ENCODE peak calls at places on chromosomes 2 and 18, in seven cellular contexts. V, L, Z, K, B, A and R are unnamed samples.

GRCh38 chr18:52694804-52695203 is 354.8 kb downstream of the DCC start:
- DNase-seq in V (peak; percentile 31), L (no peak), Z (no peak), K (no peak), B (peak; percentile 42), A (no peak), R (peak; percentile 56)

GRCh38 chr2:128562471-128563347 is 244.0 kb upstream of the HS6ST1 start:
- DNase-seq in V (peak; percentile 36), L (no peak), Z (no peak), K (no peak), B (no peak), A (no peak), R (no peak)

GRCh38 chr18:23143059-23143831 is 8.0 kb downstream of the CABLES1 start:
- DNase-seq in V (peak; percentile 63), L (no peak), Z (peak; percentile 78), K (peak; percentile 57), B (no peak), A (no peak), R (no peak)

GRCh38 chr2:6822394-6822793 is 43.3 kb downstream of the CMPK2 start:
- DNase-seq in V (no peak), L (no peak), Z (no peak), K (no peak), B (no peak), A (no peak), R (no peak)

GRCh38 chr2:107197601-107198000 is 311.6 kb upstream of the ST6GAL2 start:
- DNase-seq in V (no peak), L (no peak), Z (no peak), K (no peak), B (no peak), A (no peak), R (no peak)

GRCh38 chr18:47585914-47586313 is 334.5 kb upstream of the SKOR2 start:
- DNase-seq in V (no peak), L (no peak), Z (no peak), K (no peak), B (no peak), A (no peak), R (no peak)

GRCh38 chr2:98757904-98758421 is 27.0 kb upstream of the MGAT4A start:
- DNase-seq in V (peak; percentile 95), L (peak; percentile 86), Z (peak; percentile 79), K (peak; percentile 85), B (no peak), A (peak; percentile 77), R (no peak)

GRCh38 chr18:80086281-80086680 is 22.8 kb upstream of the ADNP2 start:
- DNase-seq in V (no peak), L (no peak), Z (no peak), K (no peak), B (no peak), A (no peak), R (no peak)

GRCh38 chr2:157264099-157264498 is 6.6 kb downstream of the GALNT5 start:
- DNase-seq in V (peak; percentile 80), L (no peak), Z (no peak), K (no peak), B (no peak), A (no peak), R (no peak)

GRCh38 chr2:233928594-233929351 is 11.6 kb downstream of the TRPM8 start:
- DNase-seq in V (peak; percentile 37), L (no peak), Z (no peak), K (peak; percentile 57), B (peak; percentile 70), A (no peak), R (peak; percentile 64)

GRCh38 chr18:56890632-56891031 is 239.5 kb downstream of the WDR7 start:
- DNase-seq in V (peak; percentile 87), L (no peak), Z (no peak), K (no peak), B (no peak), A (no peak), R (no peak)

GRCh38 chr2:11077411-11077810 is 77.9 kb upstream of the SLC66A3 start:
- DNase-seq in V (no peak), L (no peak), Z (no peak), K (no peak), B (no peak), A (no peak), R (no peak)

GRCh38 chr2:240462073-240462703 is 26.7 kb downstream of the GPC1 start:
- DNase-seq in V (no peak), L (peak; percentile 3), Z (peak; percentile 62), K (no peak), B (no peak), A (peak; percentile 17), R (peak; percentile 4)

GRCh38 chr2:13005761-13006336 is 289.1 kb downstream of the TRIB2 start:
- DNase-seq in V (no peak), L (no peak), Z (no peak), K (no peak), B (no peak), A (no peak), R (no peak)

GRCh38 chr2:19607400-19607799 is 249.0 kb upstream of the OSR1 start:
- DNase-seq in V (peak; percentile 35), L (no peak), Z (no peak), K (no peak), B (no peak), A (no peak), R (no peak)

GRCh38 chr2:102615620-102616436 is 3.5 kb upstream of the SLC9A2 start:
- DNase-seq in V (peak; percentile 85), L (peak; percentile 53), Z (peak; percentile 77), K (peak; percentile 47), B (peak; percentile 83), A (peak; percentile 37), R (peak; percentile 31)

GRCh38 chr2:62672601-62673000 is 32.9 kb upstream of the EHBP1 start:
- DNase-seq in V (peak; percentile 53), L (no peak), Z (no peak), K (no peak), B (peak; percentile 79), A (peak; percentile 19), R (no peak)

GRCh38 chr18:51122266-51123045 is 75.0 kb downstream of the MEX3C start:
- DNase-seq in V (no peak), L (no peak), Z (no peak), K (no peak), B (no peak), A (no peak), R (no peak)

GRCh38 chr2:46875226-46875899 is 40.2 kb downstream of the MCFD2 start:
- DNase-seq in V (no peak), L (no peak), Z (no peak), K (no peak), B (no peak), A (no peak), R (no peak)

GRCh38 chr2:216216951-216217903 is 108.1 kb downstream of the XRCC5 start:
- DNase-seq in V (peak; percentile 61), L (no peak), Z (no peak), K (no peak), B (no peak), A (no peak), R (no peak)

GRCh38 chr2:174339971-174340399 is 5.2 kb downstream of the SP9 start:
- DNase-seq in V (no peak), L (no peak), Z (no peak), K (no peak), B (peak; percentile 67), A (no peak), R (peak; percentile 31)

GRCh38 chr2:232506713-232507112 is 13.5 kb upstream of the PRSS56 start:
- DNase-seq in V (no peak), L (no peak), Z (no peak), K (no peak), B (no peak), A (no peak), R (no peak)

GRCh38 chr18:23142285-23142929 is 7.1 kb downstream of the CABLES1 start:
- DNase-seq in V (peak; percentile 56), L (no peak), Z (no peak), K (no peak), B (no peak), A (no peak), R (no peak)

GRCh38 chr2:100235098-100235497 is 87.2 kb downstream of the LONRF2 start:
- DNase-seq in V (no peak), L (no peak), Z (no peak), K (peak; percentile 84), B (no peak), A (no peak), R (no peak)

GRCh38 chr2:237864940-237865622 is 5.7 kb downstream of the RAMP1 start:
- DNase-seq in V (peak; percentile 37), L (peak; percentile 45), Z (peak; percentile 18), K (no peak), B (no peak), A (no peak), R (no peak)

GRCh38 chr2:200125463-200125862 is 170.1 kb downstream of the MAIP1 start:
- DNase-seq in V (no peak), L (no peak), Z (no peak), K (no peak), B (no peak), A (no peak), R (no peak)

DNA sequence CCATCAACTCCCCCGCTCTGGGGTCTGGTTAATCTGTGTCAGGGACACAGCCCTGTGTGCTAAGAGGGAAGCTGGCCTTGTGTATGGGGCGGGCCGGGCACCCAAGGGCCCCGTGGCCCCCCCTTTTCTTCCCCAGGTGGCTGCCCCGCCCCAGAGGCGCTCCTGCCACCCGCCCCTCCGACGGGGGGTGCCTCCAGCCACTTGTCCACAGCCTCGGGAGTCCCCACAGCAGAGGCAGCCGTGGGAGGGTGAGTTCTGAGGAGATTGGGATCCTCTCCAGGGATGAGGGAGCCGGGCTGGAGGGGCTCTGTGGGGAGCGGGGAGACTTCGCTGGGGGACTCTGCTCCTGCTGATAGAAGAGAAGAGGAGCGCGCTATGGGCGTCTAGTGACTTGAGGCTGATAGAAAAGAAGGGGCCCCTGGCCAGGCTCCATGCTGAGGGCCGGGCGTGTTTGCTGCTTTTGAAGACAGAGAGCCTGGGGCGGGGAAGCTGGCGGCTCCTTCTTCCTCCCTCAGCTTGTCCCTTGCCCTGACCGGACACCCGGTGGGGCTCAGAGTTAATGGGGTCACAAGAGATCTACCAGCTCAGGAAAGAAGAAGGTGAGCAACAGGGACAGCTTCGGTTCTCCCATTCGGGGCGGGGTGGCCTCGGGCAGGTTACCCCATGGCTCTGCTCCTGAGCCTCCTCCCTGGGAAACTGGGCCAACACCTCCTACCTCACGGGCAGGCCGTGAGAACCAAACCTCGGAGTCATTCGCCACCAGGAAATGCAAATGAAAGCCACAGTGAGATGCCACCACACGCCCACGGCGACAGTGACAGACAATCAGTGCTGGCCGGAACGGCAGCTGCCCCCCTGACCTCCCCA is 89.4 kb upstream of the TAF1B start:
- DNase-seq in V (no peak), L (peak; percentile 48), Z (peak; percentile 66), K (no peak), B (no peak), A (no peak), R (no peak)
- H3K4me3 ChIP-seq in V (no peak overlapping the region), L (peak overlapping the region; percentile 3), Z (no peak overlapping the region), K (no peak overlapping the region), B (no peak overlapping the region), A (peak overlapping the region; percentile 25), R (no peak overlapping the region)

GRCh38 chr2:219447242-219448098 is 12.8 kb downstream of the SPEG start:
- DNase-seq in V (no peak), L (no peak), Z (no peak), K (no peak), B (no peak), A (no peak), R (no peak)
- H3K27ac ChIP-seq in V (no peak overlapping the region), L (no peak overlapping the region), Z (no peak overlapping the region), K (no peak overlapping the region), B (no peak overlapping the region), A (no peak overlapping the region), R (no peak overlapping the region)

GRCh38 chr2:30149513-30149912 is 2.7 kb downstream of the YPEL5 start:
- DNase-seq in V (peak; percentile 27), L (no peak), Z (no peak), K (no peak), B (peak; percentile 40), A (no peak), R (no peak)
- H3K4me3 ChIP-seq in V (peak overlapping the region; percentile 15), L (no peak overlapping the region), Z (peak overlapping the region; percentile 8), K (no peak overlapping the region), B (peak overlapping the region; percentile 15), A (no peak overlapping the region), R (no peak overlapping the region)

GRCh38 chr2:207472343-207473202 is 57.2 kb upstream of the CREB1 start:
- DNase-seq in V (peak; percentile 69), L (no peak), Z (no peak), K (no peak), B (no peak), A (no peak), R (no peak)
- H3K27ac ChIP-seq in V (peak overlapping the region; percentile 61), L (no peak overlapping the region), Z (no peak overlapping the region), K (no peak overlapping the region), B (no peak overlapping the region), A (no peak overlapping the region), R (peak overlapping the region; percentile 64)